ENCODE peak calls at places on chromosomes 4 and X, in six cellular contexts. One of them, this sample, is unnamed.

GRCh38 chr4:48635310-48635709 is 144.8 kb downstream of the FRYL start:
- DNase-seq in HL-60: no peak
- DNase-seq in OCI-LY7: no peak
- DNase-seq in neural progenitor cell: no peak
- DNase-seq in upper lobe of right lung: no peak
- DNase-seq in tibial nerve: no peak
- DNase-seq in this sample: no peak

GRCh38 chr4:112167790-112168189 is 22.5 kb downstream of the FAM241A start:
- DNase-seq in tibial nerve: no peak
- DNase-seq in HL-60: no peak
- DNase-seq in neural progenitor cell: no peak
- DNase-seq in upper lobe of right lung: no peak
- DNase-seq in OCI-LY7: peak
- DNase-seq in this sample: no peak

GRCh38 chr4:94396984-94397383 is 54.3 kb upstream of the HPGDS start:
- DNase-seq in HL-60: no peak
- DNase-seq in upper lobe of right lung: no peak
- DNase-seq in tibial nerve: no peak
- DNase-seq in neural progenitor cell: no peak
- DNase-seq in OCI-LY7: no peak
- DNase-seq in this sample: no peak

GRCh38 chr4:176668324-176668723 is 124.4 kb downstream of the VEGFC start:
- DNase-seq in tibial nerve: no peak
- DNase-seq in HL-60: no peak
- DNase-seq in upper lobe of right lung: no peak
- DNase-seq in OCI-LY7: no peak
- DNase-seq in neural progenitor cell: no peak
- DNase-seq in this sample: no peak

GRCh38 chrX:126165721-126166401 is at the start of gene DCAF12L2:
- DNase-seq in OCI-LY7: no peak
- DNase-seq in tibial nerve: no peak
- DNase-seq in neural progenitor cell: peak
- DNase-seq in upper lobe of right lung: no peak
- DNase-seq in HL-60: no peak
- DNase-seq in this sample: no peak

GRCh38 chr4:53536328-53536727 is 55.0 kb downstream of the LNX1 start:
- DNase-seq in upper lobe of right lung: no peak
- DNase-seq in tibial nerve: no peak
- DNase-seq in OCI-LY7: no peak
- DNase-seq in HL-60: no peak
- DNase-seq in neural progenitor cell: no peak
- DNase-seq in this sample: no peak

GRCh38 chrX:12974217-12974796 is 603 bp upstream of the TMSB4X start:
- DNase-seq in HL-60: no peak
- DNase-seq in OCI-LY7: peak
- DNase-seq in neural progenitor cell: peak
- DNase-seq in upper lobe of right lung: peak
- DNase-seq in tibial nerve: peak
- DNase-seq in this sample: peak

GRCh38 chrX:47706575-47706974 is 47.6 kb upstream of the UXT start:
- DNase-seq in OCI-LY7: no peak
- DNase-seq in neural progenitor cell: no peak
- DNase-seq in HL-60: no peak
- DNase-seq in upper lobe of right lung: no peak
- DNase-seq in tibial nerve: no peak
- DNase-seq in this sample: no peak

GRCh38 chr4:152045781-152046571 is 285.2 kb upstream of the GATB start:
- DNase-seq in HL-60: no peak
- DNase-seq in upper lobe of right lung: peak
- DNase-seq in neural progenitor cell: peak
- DNase-seq in tibial nerve: no peak
- DNase-seq in OCI-LY7: no peak
- DNase-seq in this sample: peak

GRCh38 chrX:11244641-11245040 is 48.6 kb upstream of the AMELX start:
- DNase-seq in HL-60: no peak
- DNase-seq in tibial nerve: no peak
- DNase-seq in neural progenitor cell: no peak
- DNase-seq in upper lobe of right lung: no peak
- DNase-seq in OCI-LY7: no peak
- DNase-seq in this sample: no peak

GRCh38 chrX:155888139-155888538 is 7.0 kb downstream of the VAMP7 start:
- DNase-seq in OCI-LY7: no peak
- DNase-seq in upper lobe of right lung: no peak
- DNase-seq in neural progenitor cell: no peak
- DNase-seq in tibial nerve: no peak
- DNase-seq in HL-60: no peak
- DNase-seq in this sample: no peak

GRCh38 chrX:7889680-7890079 is 37.5 kb downstream of the PNPLA4 start:
- DNase-seq in tibial nerve: no peak
- DNase-seq in HL-60: no peak
- DNase-seq in upper lobe of right lung: no peak
- DNase-seq in OCI-LY7: no peak
- DNase-seq in neural progenitor cell: no peak
- DNase-seq in this sample: no peak

GRCh38 chrX:129360175-129360574 is 163.1 kb downstream of the SMARCA1 start:
- DNase-seq in neural progenitor cell: peak
- DNase-seq in OCI-LY7: peak
- DNase-seq in upper lobe of right lung: no peak
- DNase-seq in tibial nerve: no peak
- DNase-seq in HL-60: no peak
- DNase-seq in this sample: peak

GRCh38 chrX:1462596-1463251 is 10.0 kb upstream of the ASMTL start:
- DNase-seq in HL-60: no peak
- DNase-seq in neural progenitor cell: no peak
- DNase-seq in tibial nerve: no peak
- DNase-seq in OCI-LY7: no peak
- DNase-seq in upper lobe of right lung: peak
- DNase-seq in this sample: no peak

GRCh38 chrX:149495573-149496071 is 9.5 kb downstream of the IDS start:
- DNase-seq in upper lobe of right lung: no peak
- DNase-seq in tibial nerve: no peak
- DNase-seq in neural progenitor cell: no peak
- DNase-seq in OCI-LY7: no peak
- DNase-seq in HL-60: no peak
- DNase-seq in this sample: no peak

GRCh38 chr4:167233523-167234387 is 539 bp downstream of the SPOCK3 start:
- DNase-seq in tibial nerve: no peak
- DNase-seq in HL-60: no peak
- DNase-seq in upper lobe of right lung: peak
- DNase-seq in OCI-LY7: no peak
- DNase-seq in neural progenitor cell: peak
- DNase-seq in this sample: no peak

GRCh38 chr4:114385195-114385985 is 213.2 kb upstream of the UGT8 start:
- DNase-seq in OCI-LY7: no peak
- DNase-seq in upper lobe of right lung: no peak
- DNase-seq in tibial nerve: no peak
- DNase-seq in neural progenitor cell: no peak
- DNase-seq in HL-60: no peak
- DNase-seq in this sample: no peak

GRCh38 chrX:45788941-45789348 is 588.3 kb upstream of the DIPK2B start:
- DNase-seq in OCI-LY7: no peak
- DNase-seq in upper lobe of right lung: peak
- DNase-seq in neural progenitor cell: no peak
- DNase-seq in HL-60: no peak
- DNase-seq in tibial nerve: no peak
- DNase-seq in this sample: no peak

GRCh38 chr4:126207892-126208291 is 893.1 kb downstream of the FAT4 start:
- DNase-seq in OCI-LY7: no peak
- DNase-seq in upper lobe of right lung: no peak
- DNase-seq in tibial nerve: no peak
- DNase-seq in neural progenitor cell: no peak
- DNase-seq in HL-60: no peak
- DNase-seq in this sample: no peak

GRCh38 chr4:183337349-183337748 is 15.1 kb upstream of the CLDN24 start:
- DNase-seq in upper lobe of right lung: no peak
- DNase-seq in neural progenitor cell: no peak
- DNase-seq in OCI-LY7: no peak
- DNase-seq in HL-60: no peak
- DNase-seq in tibial nerve: no peak
- DNase-seq in this sample: no peak

GRCh38 chr4:183335369-183335940 is 13.2 kb upstream of the CLDN24 start:
- DNase-seq in neural progenitor cell: no peak
- DNase-seq in upper lobe of right lung: peak
- DNase-seq in OCI-LY7: no peak
- DNase-seq in tibial nerve: no peak
- DNase-seq in HL-60: no peak
- DNase-seq in this sample: no peak

GRCh38 chrX:119756926-119757635 is 1.3 kb upstream of the SOWAHD start:
- DNase-seq in tibial nerve: no peak
- DNase-seq in upper lobe of right lung: no peak
- DNase-seq in HL-60: no peak
- DNase-seq in OCI-LY7: peak
- DNase-seq in neural progenitor cell: no peak
- DNase-seq in this sample: no peak

GRCh38 chr4:100063355-100063754 is 113.3 kb upstream of the H2AZ1 start:
- DNase-seq in tibial nerve: no peak
- DNase-seq in HL-60: no peak
- DNase-seq in upper lobe of right lung: no peak
- DNase-seq in neural progenitor cell: no peak
- DNase-seq in OCI-LY7: peak
- DNase-seq in this sample: no peak

GRCh38 chrX:49919617-49920016 is 2.8 kb upstream of the CLCN5 start:
- DNase-seq in tibial nerve: peak
- DNase-seq in neural progenitor cell: peak
- DNase-seq in upper lobe of right lung: no peak
- DNase-seq in OCI-LY7: peak
- DNase-seq in HL-60: no peak
- DNase-seq in this sample: peak

GRCh38 chr4:136750898-136751297 is 781.4 kb downstream of the PCDH18 start:
- DNase-seq in upper lobe of right lung: no peak
- DNase-seq in HL-60: no peak
- DNase-seq in neural progenitor cell: no peak
- DNase-seq in OCI-LY7: no peak
- DNase-seq in tibial nerve: no peak
- DNase-seq in this sample: no peak

GRCh38 chrX:46653482-46653881 is 79.9 kb downstream of the CHST7 start:
- DNase-seq in OCI-LY7: peak
- DNase-seq in tibial nerve: no peak
- DNase-seq in upper lobe of right lung: no peak
- DNase-seq in neural progenitor cell: peak
- DNase-seq in HL-60: no peak
- DNase-seq in this sample: no peak

GRCh38 chr4:32700838-32701237 is 1980.7 kb downstream of the PCDH7 start:
- DNase-seq in tibial nerve: no peak
- DNase-seq in OCI-LY7: no peak
- DNase-seq in neural progenitor cell: no peak
- DNase-seq in HL-60: no peak
- DNase-seq in upper lobe of right lung: no peak
- DNase-seq in this sample: no peak

GRCh38 chrX:39652336-39652735 is 445.4 kb downstream of the BCOR start:
- DNase-seq in tibial nerve: no peak
- DNase-seq in neural progenitor cell: peak
- DNase-seq in upper lobe of right lung: no peak
- DNase-seq in OCI-LY7: peak
- DNase-seq in HL-60: no peak
- DNase-seq in this sample: no peak

GRCh38 chr4:86974481-86975050 is 39.8 kb downstream of the AFF1 start:
- DNase-seq in tibial nerve: no peak
- DNase-seq in upper lobe of right lung: no peak
- DNase-seq in HL-60: no peak
- DNase-seq in neural progenitor cell: no peak
- DNase-seq in OCI-LY7: no peak
- DNase-seq in this sample: no peak

GRCh38 chrX:42624524-42624923 is 153.4 kb downstream of the PPP1R2C start:
- DNase-seq in HL-60: no peak
- DNase-seq in upper lobe of right lung: no peak
- DNase-seq in OCI-LY7: no peak
- DNase-seq in neural progenitor cell: no peak
- DNase-seq in tibial nerve: no peak
- DNase-seq in this sample: no peak

GRCh38 chr4:143338313-143338712 is 1.6 kb downstream of the GAB1 start:
- DNase-seq in tibial nerve: no peak
- DNase-seq in neural progenitor cell: no peak
- DNase-seq in HL-60: no peak
- DNase-seq in upper lobe of right lung: no peak
- DNase-seq in OCI-LY7: no peak
- DNase-seq in this sample: no peak

GRCh38 chr4:57136281-57136680 is 26.1 kb upstream of the IGFBP7 start:
- DNase-seq in HL-60: no peak
- DNase-seq in tibial nerve: no peak
- DNase-seq in neural progenitor cell: no peak
- DNase-seq in upper lobe of right lung: no peak
- DNase-seq in OCI-LY7: no peak
- DNase-seq in this sample: no peak

GRCh38 chr4:183154701-183155391 is 55.8 kb downstream of the WWC2 start:
- DNase-seq in upper lobe of right lung: no peak
- DNase-seq in HL-60: no peak
- DNase-seq in OCI-LY7: no peak
- DNase-seq in tibial nerve: no peak
- DNase-seq in neural progenitor cell: peak
- DNase-seq in this sample: no peak

GRCh38 chr4:122732329-122733026 is at the start of gene BBS12:
- DNase-seq in tibial nerve: peak
- DNase-seq in neural progenitor cell: peak
- DNase-seq in upper lobe of right lung: peak
- DNase-seq in OCI-LY7: peak
- DNase-seq in HL-60: peak
- DNase-seq in this sample: peak
- TF ChIP-seq CTCF in tibial nerve: peak
- TF ChIP-seq CTCF in neural progenitor cell: peak
- TF ChIP-seq CTCF in upper lobe of right lung: peak
- TF ChIP-seq CTCF in OCI-LY7: peak
- TF ChIP-seq CTCF in HL-60: peak
- TF ChIP-seq CTCF in this sample: no peak

DNA sequence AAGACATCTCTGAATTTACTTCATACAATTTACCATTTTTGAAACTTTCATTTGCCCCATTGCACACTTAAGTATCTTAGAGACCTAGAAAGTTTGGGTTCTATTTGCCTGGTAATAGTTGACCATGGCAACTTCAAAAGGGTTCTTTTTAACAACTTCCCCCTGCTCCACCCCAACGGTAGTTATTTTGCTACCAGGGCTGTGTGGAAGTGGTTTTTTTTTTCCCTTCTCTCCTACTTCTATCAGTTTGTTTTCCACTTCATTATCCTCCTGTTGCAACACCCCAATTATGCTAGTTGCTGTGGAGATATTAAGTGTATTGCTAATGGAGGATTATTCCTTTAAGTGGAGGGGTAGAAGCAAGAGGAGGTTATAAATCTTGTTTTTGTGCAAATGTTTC is 14.4 kb downstream of the SGMS2 start:
- DNase-seq in neural progenitor cell: no peak
- DNase-seq in HL-60: peak
- DNase-seq in tibial nerve: no peak
- DNase-seq in OCI-LY7: no peak
- DNase-seq in upper lobe of right lung: no peak
- DNase-seq in this sample: no peak
- H3K27ac ChIP-seq in neural progenitor cell: no peak
- H3K27ac ChIP-seq in HL-60: peak
- H3K27ac ChIP-seq in tibial nerve: peak
- H3K27ac ChIP-seq in OCI-LY7: no peak
- H3K27ac ChIP-seq in upper lobe of right lung: peak
- H3K27ac ChIP-seq in this sample: no peak

GRCh38 chr4:42132099-42132498 is 20.4 kb downstream of the BEND4 start:
- DNase-seq in HL-60: no peak
- DNase-seq in tibial nerve: no peak
- DNase-seq in neural progenitor cell: no peak
- DNase-seq in upper lobe of right lung: no peak
- DNase-seq in OCI-LY7: no peak
- DNase-seq in this sample: no peak
- TF ChIP-seq CTCF in HL-60: no peak
- TF ChIP-seq CTCF in tibial nerve: no peak
- TF ChIP-seq CTCF in neural progenitor cell: no peak
- TF ChIP-seq CTCF in upper lobe of right lung: no peak
- TF ChIP-seq CTCF in OCI-LY7: no peak
- TF ChIP-seq CTCF in this sample: no peak

GRCh38 chr4:7206856-7207567 is 14.7 kb downstream of the SORCS2 start:
- DNase-seq in neural progenitor cell: peak
- DNase-seq in HL-60: no peak
- DNase-seq in OCI-LY7: no peak
- DNase-seq in upper lobe of right lung: peak
- DNase-seq in tibial nerve: peak
- DNase-seq in this sample: peak
- H3K27ac ChIP-seq in neural progenitor cell: no peak
- H3K27ac ChIP-seq in HL-60: no peak
- H3K27ac ChIP-seq in OCI-LY7: no peak
- H3K27ac ChIP-seq in upper lobe of right lung: peak
- H3K27ac ChIP-seq in tibial nerve: peak
- H3K27ac ChIP-seq in this sample: no peak